ENCODE peak calls at places on chromosomes 16 and 17, in eight cellular contexts. N, B, C, A, J, Y, M and V are unnamed samples.

GRCh38 chr16:49910761-49911160 is 54.8 kb upstream of the ZNF423 start:
- DNase-seq in C (no peak), Y (no peak), J (no peak), B (no peak), N (no peak), A (no peak), M (no peak), V (no peak)

GRCh38 chr17:61641715-61642114 is 50.7 kb upstream of the NACA2 start:
- DNase-seq in B (no peak), M (no peak), A (no peak), N (no peak), C (no peak), J (no peak), Y (no peak), V (no peak)

GRCh38 chr17:40560592-40561293 is 4.5 kb downstream of the CCR7 start:
- DNase-seq in C (peak; percentile 90), B (no peak), N (no peak), Y (no peak), M (peak; percentile 44), J (no peak), A (no peak), V (no peak)

GRCh38 chr17:1058423-1059130 is 61.6 kb downstream of the TIMM22 start:
- DNase-seq in A (no peak), B (no peak), N (no peak), M (peak; percentile 11), C (peak; percentile 47), J (peak; percentile 52), Y (peak; percentile 90), V (no peak)

GRCh38 chr16:5333991-5334390 is 236.4 kb upstream of the EEF2KMT start:
- DNase-seq in N (no peak), M (no peak), A (no peak), C (no peak), J (no peak), Y (no peak), B (no peak), V (no peak)

GRCh38 chr17:38724337-38724988 is 5.7 kb upstream of the CISD3 start:
- DNase-seq in M (no peak), J (no peak), C (no peak), A (no peak), Y (no peak), B (peak; percentile 80), N (no peak), V (no peak)

GRCh38 chr16:86372193-86372592 is 138.1 kb upstream of the FOXF1 start:
- DNase-seq in J (no peak), Y (no peak), B (no peak), N (no peak), C (no peak), A (no peak), M (no peak), V (no peak)

GRCh38 chr17:81582341-81582740 is 30.2 kb upstream of the FAAP100 start:
- DNase-seq in B (no peak), J (no peak), M (no peak), A (no peak), C (peak; percentile 49), Y (no peak), N (no peak), V (no peak)

GRCh38 chr16:54177052-54177856 is 109.3 kb downstream of the IRX3 start:
- DNase-seq in B (no peak), M (no peak), A (no peak), N (no peak), J (no peak), C (no peak), Y (no peak), V (no peak)

GRCh38 chr17:74567397-74567796 is at the start of gene CD300H:
- DNase-seq in C (no peak), B (no peak), Y (no peak), A (no peak), J (no peak), M (no peak), N (no peak), V (no peak)

GRCh38 chr17:37060094-37060493 is 111.3 kb downstream of the AATF start:
- DNase-seq in J (no peak), Y (peak; percentile 9), B (no peak), N (no peak), A (no peak), C (no peak), M (no peak), V (no peak)